ENCODE peak calls at places on chromosomes 7 and 10, in six cellular contexts. One of them, this sample, is unnamed.

GRCh38 chr7:156327474-156327873 is 313.1 kb upstream of the RNF32 start:
- DNase-seq in GM12891: no peak
- DNase-seq in K562: no peak
- DNase-seq in GM12878: no peak
- DNase-seq in H1: no peak
- DNase-seq in HepG2: no peak
- DNase-seq in this sample: no peak

GRCh38 chr7:133275441-133276105 is 22.7 kb downstream of the EXOC4 start:
- DNase-seq in GM12891: no peak
- DNase-seq in K562: no peak
- DNase-seq in GM12878: no peak
- DNase-seq in H1: no peak
- DNase-seq in HepG2: no peak
- DNase-seq in this sample: no peak

GRCh38 chr7:102044641-102044983 is 227.2 kb downstream of the CUX1 start:
- DNase-seq in GM12891: no peak
- DNase-seq in K562: no peak
- DNase-seq in GM12878: no peak
- DNase-seq in H1: no peak
- DNase-seq in HepG2: no peak
- DNase-seq in this sample: no peak

GRCh38 chr7:22576941-22577927 is 77.2 kb upstream of the STEAP1B start:
- DNase-seq in GM12891: no peak
- DNase-seq in K562: no peak
- DNase-seq in GM12878: no peak
- DNase-seq in H1: no peak
- DNase-seq in HepG2: no peak
- DNase-seq in this sample: no peak

GRCh38 chr10:103534621-103535498 is 41.4 kb downstream of the NEURL1 start:
- DNase-seq in GM12891: no peak
- DNase-seq in K562: no peak
- DNase-seq in GM12878: no peak
- DNase-seq in H1: no peak
- DNase-seq in HepG2: no peak
- DNase-seq in this sample: no peak

GRCh38 chr7:53325061-53325460 is 289.6 kb downstream of the POM121L12 start:
- DNase-seq in GM12891: no peak
- DNase-seq in K562: no peak
- DNase-seq in GM12878: no peak
- DNase-seq in H1: no peak
- DNase-seq in HepG2: no peak
- DNase-seq in this sample: no peak

GRCh38 chr7:40847921-40848320 is 713.1 kb downstream of the SUGCT start:
- DNase-seq in GM12891: no peak
- DNase-seq in K562: no peak
- DNase-seq in GM12878: no peak
- DNase-seq in H1: no peak
- DNase-seq in HepG2: no peak
- DNase-seq in this sample: no peak

GRCh38 chr10:113326160-113327111 is 226.4 kb upstream of the HABP2 start:
- DNase-seq in GM12891: peak; percentile 9
- DNase-seq in K562: peak; percentile 43
- DNase-seq in GM12878: peak; percentile 42
- DNase-seq in H1: peak; percentile 10
- DNase-seq in HepG2: peak; percentile 29
- DNase-seq in this sample: peak; percentile 13

GRCh38 chr7:140035400-140036223 is 27.1 kb downstream of the PARP12 start:
- DNase-seq in GM12891: no peak
- DNase-seq in K562: no peak
- DNase-seq in GM12878: no peak
- DNase-seq in H1: no peak
- DNase-seq in HepG2: no peak
- DNase-seq in this sample: no peak

GRCh38 chr10:124366825-124367224 is 51.9 kb downstream of the OAT start:
- DNase-seq in GM12891: no peak
- DNase-seq in K562: no peak
- DNase-seq in GM12878: no peak
- DNase-seq in H1: no peak
- DNase-seq in HepG2: no peak
- DNase-seq in this sample: no peak

GRCh38 chr10:74039561-74040145 is 41.7 kb downstream of the VCL start:
- DNase-seq in GM12891: no peak
- DNase-seq in K562: no peak
- DNase-seq in GM12878: no peak
- DNase-seq in H1: no peak
- DNase-seq in HepG2: no peak
- DNase-seq in this sample: no peak

GRCh38 chr7:1691096-1691495 is 21.0 kb downstream of the ELFN1 start:
- DNase-seq in GM12891: no peak
- DNase-seq in K562: no peak
- DNase-seq in GM12878: no peak
- DNase-seq in H1: no peak
- DNase-seq in HepG2: no peak
- DNase-seq in this sample: no peak

GRCh38 chr10:22652988-22653431 is 61.4 kb downstream of the PIP4K2A start:
- DNase-seq in GM12891: no peak
- DNase-seq in K562: no peak
- DNase-seq in GM12878: no peak
- DNase-seq in H1: no peak
- DNase-seq in HepG2: no peak
- DNase-seq in this sample: no peak

GRCh38 chr10:63738410-63738809 is 217.2 kb downstream of the REEP3 start:
- DNase-seq in GM12891: no peak
- DNase-seq in K562: no peak
- DNase-seq in GM12878: no peak
- DNase-seq in H1: no peak
- DNase-seq in HepG2: peak; percentile 91
- DNase-seq in this sample: no peak

GRCh38 chr7:19488056-19488455 is 220.8 kb downstream of the POLR1F start:
- DNase-seq in GM12891: no peak
- DNase-seq in K562: no peak
- DNase-seq in GM12878: no peak
- DNase-seq in H1: no peak
- DNase-seq in HepG2: no peak
- DNase-seq in this sample: no peak

GRCh38 chr10:98415710-98416077 is 712 bp upstream of the PYROXD2 start:
- DNase-seq in GM12891: no peak
- DNase-seq in K562: no peak
- DNase-seq in GM12878: no peak
- DNase-seq in H1: no peak
- DNase-seq in HepG2: peak; percentile 12
- DNase-seq in this sample: no peak

GRCh38 chr7:41148521-41148951 is 554.4 kb downstream of the INHBA start:
- DNase-seq in GM12891: no peak
- DNase-seq in K562: no peak
- DNase-seq in GM12878: no peak
- DNase-seq in H1: no peak
- DNase-seq in HepG2: no peak
- DNase-seq in this sample: no peak

GRCh38 chr7:107588529-107589130 is 8.6 kb downstream of the BCAP29 start:
- DNase-seq in GM12891: no peak
- DNase-seq in K562: no peak
- DNase-seq in GM12878: no peak
- DNase-seq in H1: no peak
- DNase-seq in HepG2: no peak
- DNase-seq in this sample: no peak

GRCh38 chr10:29925771-29926345 is 133.5 kb downstream of the JCAD start:
- DNase-seq in GM12891: no peak
- DNase-seq in K562: no peak
- DNase-seq in GM12878: no peak
- DNase-seq in H1: no peak
- DNase-seq in HepG2: no peak
- DNase-seq in this sample: no peak

GRCh38 chr10:29926649-29927048 is 132.7 kb downstream of the JCAD start:
- DNase-seq in GM12891: no peak
- DNase-seq in K562: no peak
- DNase-seq in GM12878: no peak
- DNase-seq in H1: no peak
- DNase-seq in HepG2: no peak
- DNase-seq in this sample: no peak

GRCh38 chr7:123096976-123097375 is 101.5 kb upstream of the TAS2R16 start:
- DNase-seq in GM12891: no peak
- DNase-seq in K562: no peak
- DNase-seq in GM12878: no peak
- DNase-seq in H1: no peak
- DNase-seq in HepG2: no peak
- DNase-seq in this sample: no peak

GRCh38 chr7:128874140-128875031 is 11.7 kb downstream of the ATP6V1F start:
- DNase-seq in GM12891: no peak
- DNase-seq in K562: peak; percentile 62
- DNase-seq in GM12878: no peak
- DNase-seq in H1: no peak
- DNase-seq in HepG2: peak; percentile 53
- DNase-seq in this sample: no peak

GRCh38 chr10:62194924-62195674 is 73.5 kb downstream of the RTKN2 start:
- DNase-seq in GM12891: no peak
- DNase-seq in K562: no peak
- DNase-seq in GM12878: no peak
- DNase-seq in H1: no peak
- DNase-seq in HepG2: no peak
- DNase-seq in this sample: no peak

GRCh38 chr7:92809397-92810241 is 26.8 kb downstream of the CDK6 start:
- DNase-seq in GM12891: no peak
- DNase-seq in K562: peak; percentile 61
- DNase-seq in GM12878: peak; percentile 92
- DNase-seq in H1: no peak
- DNase-seq in HepG2: peak; percentile 90
- DNase-seq in this sample: no peak

GRCh38 chr7:142800699-142801260 is 30.0 kb downstream of the PRSS2 start:
- DNase-seq in GM12891: no peak
- DNase-seq in K562: no peak
- DNase-seq in GM12878: no peak
- DNase-seq in H1: no peak
- DNase-seq in HepG2: no peak
- DNase-seq in this sample: no peak

GRCh38 chr7:16428672-16429071 is 7.3 kb upstream of the CRPPA start:
- DNase-seq in GM12891: no peak
- DNase-seq in K562: no peak
- DNase-seq in GM12878: no peak
- DNase-seq in H1: no peak
- DNase-seq in HepG2: no peak
- DNase-seq in this sample: no peak

GRCh38 chr7:16432425-16432731 is 11.0 kb upstream of the CRPPA start:
- DNase-seq in GM12891: no peak
- DNase-seq in K562: no peak
- DNase-seq in GM12878: no peak
- DNase-seq in H1: no peak
- DNase-seq in HepG2: no peak
- DNase-seq in this sample: no peak

GRCh38 chr7:16431646-16432424 is 10.5 kb upstream of the CRPPA start:
- DNase-seq in GM12891: no peak
- DNase-seq in K562: peak; percentile 36
- DNase-seq in GM12878: no peak
- DNase-seq in H1: no peak
- DNase-seq in HepG2: peak; percentile 54
- DNase-seq in this sample: no peak

GRCh38 chr7:16430133-16430532 is 8.8 kb upstream of the CRPPA start:
- DNase-seq in GM12891: no peak
- DNase-seq in K562: no peak
- DNase-seq in GM12878: no peak
- DNase-seq in H1: no peak
- DNase-seq in HepG2: no peak
- DNase-seq in this sample: no peak

DNA sequence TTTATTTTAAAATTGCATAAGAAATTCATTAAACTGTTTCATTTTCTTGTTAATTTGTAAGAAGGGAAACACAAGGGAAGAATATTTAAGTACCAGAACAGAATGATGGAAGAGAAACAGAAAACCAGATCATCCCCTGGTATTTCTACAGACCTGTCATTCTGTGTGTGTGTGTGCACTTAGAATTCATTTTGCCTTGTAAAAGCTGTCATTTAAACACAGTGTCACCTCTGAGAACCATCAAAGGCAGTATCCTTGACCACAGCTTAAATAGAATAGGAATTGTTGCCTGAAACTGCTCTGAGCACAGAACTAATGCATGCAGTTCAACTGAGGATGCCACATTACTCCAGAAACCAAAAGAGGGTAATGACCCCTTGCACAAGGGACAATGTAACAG is 6.8 kb upstream of the CRPPA start:
- DNase-seq in GM12891: no peak
- DNase-seq in K562: no peak
- DNase-seq in GM12878: no peak
- DNase-seq in H1: no peak
- DNase-seq in HepG2: no peak
- DNase-seq in this sample: no peak
- TF ChIP-seq POLR2AphosphoS5 in GM12891: no peak
- TF ChIP-seq POLR2AphosphoS5 in K562: no peak
- TF ChIP-seq POLR2AphosphoS5 in GM12878: no peak
- TF ChIP-seq POLR2AphosphoS5 in H1: no peak
- TF ChIP-seq POLR2AphosphoS5 in HepG2: no peak
- TF ChIP-seq POLR2AphosphoS5 in this sample: no peak

GRCh38 chr7:99621271-99621670 is 4.5 kb downstream of the ZSCAN25 start:
- DNase-seq in GM12891: no peak
- DNase-seq in K562: no peak
- DNase-seq in GM12878: no peak
- DNase-seq in H1: no peak
- DNase-seq in HepG2: no peak
- DNase-seq in this sample: no peak

GRCh38 chr7:99619571-99620130 is 2.9 kb downstream of the ZSCAN25 start:
- DNase-seq in GM12891: no peak
- DNase-seq in K562: no peak
- DNase-seq in GM12878: no peak
- DNase-seq in H1: no peak
- DNase-seq in HepG2: no peak
- DNase-seq in this sample: no peak

GRCh38 chr7:99617187-99617781 is 538 bp downstream of the ZSCAN25 start:
- DNase-seq in GM12891: no peak
- DNase-seq in K562: no peak
- DNase-seq in GM12878: no peak
- DNase-seq in H1: no peak
- DNase-seq in HepG2: no peak
- DNase-seq in this sample: no peak

GRCh38 chr7:99616359-99617186 is at the start of gene ZSCAN25:
- DNase-seq in GM12891: peak; percentile 90
- DNase-seq in K562: peak; percentile 96
- DNase-seq in GM12878: peak; percentile 81
- DNase-seq in H1: peak; percentile 88
- DNase-seq in HepG2: peak; percentile 91
- DNase-seq in this sample: peak; percentile 88

GRCh38 chr7:99618726-99619125 is 2.0 kb downstream of the ZSCAN25 start:
- DNase-seq in GM12891: no peak
- DNase-seq in K562: no peak
- DNase-seq in GM12878: no peak
- DNase-seq in H1: no peak
- DNase-seq in HepG2: no peak
- DNase-seq in this sample: no peak
- TF ChIP-seq TAF1 in GM12891: no peak
- TF ChIP-seq TAF1 in K562: no peak
- TF ChIP-seq TAF1 in GM12878: no peak
- TF ChIP-seq TAF1 in H1: no peak
- TF ChIP-seq TAF1 in HepG2: no peak
- TF ChIP-seq TAF1 in this sample: no peak

GRCh38 chr10:100364735-100365391 is 17.8 kb downstream of the SCD start:
- DNase-seq in GM12891: no peak
- DNase-seq in K562: no peak
- DNase-seq in GM12878: no peak
- DNase-seq in H1: no peak
- DNase-seq in HepG2: peak; percentile 72
- DNase-seq in this sample: no peak
- TF ChIP-seq POLR2A in GM12891: no peak
- TF ChIP-seq POLR2A in K562: no peak
- TF ChIP-seq POLR2A in GM12878: no peak
- TF ChIP-seq POLR2A in H1: peak; percentile 16
- TF ChIP-seq POLR2A in HepG2: no peak
- TF ChIP-seq POLR2A in this sample: no peak

GRCh38 chr10:43362191-43362839 is 9.1 kb upstream of the FXYD4 start:
- DNase-seq in GM12891: peak; percentile 93
- DNase-seq in K562: no peak
- DNase-seq in GM12878: peak; percentile 75
- DNase-seq in H1: peak; percentile 86
- DNase-seq in HepG2: no peak
- DNase-seq in this sample: peak; percentile 76
- TF ChIP-seq POLR2AphosphoS5 in GM12891: peak; percentile 52
- TF ChIP-seq POLR2AphosphoS5 in K562: no peak
- TF ChIP-seq POLR2AphosphoS5 in GM12878: peak; percentile 62
- TF ChIP-seq POLR2AphosphoS5 in H1: no peak
- TF ChIP-seq POLR2AphosphoS5 in HepG2: no peak
- TF ChIP-seq POLR2AphosphoS5 in this sample: no peak

This sample was measured in GM12892.